ENCODE peak calls at places on chromosomes 11 and 22, in five cellular contexts. R, F, I, K and O are unnamed samples.

GRCh38 chr22:49825944-49826602 is 1.6 kb downstream of the BRD1 start:
- DNase-seq in I (peak), F (no peak), R (peak), K (peak), O (peak)

GRCh38 chr11:16785520-16786128 is 47.2 kb downstream of the C11orf58 start:
- DNase-seq in R (peak), F (peak), I (peak), K (peak), O (peak)

GRCh38 chr11:8209208-8209807 is 40.5 kb upstream of the RIC3 start:
- DNase-seq in F (no peak), R (no peak), I (no peak), K (no peak), O (peak)

GRCh38 chr11:40403321-40403720 is 1056.1 kb downstream of the LRRC4C start:
- DNase-seq in F (no peak), I (no peak), R (peak), K (no peak), O (no peak)

GRCh38 chr11:123798079-123798478 is 8.1 kb downstream of the OR6M1 start:
- DNase-seq in K (no peak), I (no peak), F (no peak), R (no peak), O (no peak)

GRCh38 chr11:86421976-86422770 is 47.5 kb downstream of the CCDC81 start:
- DNase-seq in F (no peak), K (no peak), I (no peak), R (no peak), O (no peak)

GRCh38 chr11:62479631-62480201 is 60.9 kb downstream of the SCGB1A1 start:
- DNase-seq in F (no peak), K (no peak), I (peak), R (no peak), O (no peak)

GRCh38 chr11:61162092-61162935 is 1.1 kb upstream of the VPS37C start:
- DNase-seq in I (peak), K (peak), F (no peak), R (peak), O (no peak)

GRCh38 chr11:101686514-101686913 is 102.7 kb upstream of the TRPC6 start:
- DNase-seq in I (peak), R (peak), F (no peak), K (peak), O (no peak)

GRCh38 chr11:68993546-68993945 is 12.8 kb upstream of the MRGPRD start:
- DNase-seq in I (no peak), F (no peak), K (no peak), R (no peak), O (no peak)

GRCh38 chr22:17213976-17214375 is 5.3 kb downstream of the ADA2 start:
- DNase-seq in R (peak), K (no peak), F (peak), I (peak), O (peak)

GRCh38 chr11:898540-899190 is 11.9 kb downstream of the CHID1 start:
- DNase-seq in I (peak), F (peak), R (no peak), K (no peak), O (no peak)

GRCh38 chr11:1825039-1825740 is 9.6 kb upstream of the SYT8 start:
- DNase-seq in I (no peak), K (no peak), R (no peak), F (peak), O (no peak)

GRCh38 chr11:117439256-117439655 is 111.6 kb downstream of the CEP164 start:
- DNase-seq in I (no peak), F (no peak), K (no peak), R (no peak), O (no peak)

GRCh38 chr11:697811-698311 is 2.2 kb downstream of the TMEM80 start:
- DNase-seq in I (peak), R (peak), F (no peak), K (peak), O (no peak)

GRCh38 chr11:2940166-2940929 is 11.1 kb upstream of the PHLDA2 start:
- DNase-seq in K (peak), F (no peak), I (peak), R (no peak), O (no peak)

GRCh38 chr11:74014880-74015279 is 6.0 kb upstream of the UCP3 start:
- DNase-seq in F (no peak), R (no peak), I (no peak), K (no peak), O (no peak)

GRCh38 chr11:124402326-124402922 is 3.6 kb upstream of the OR8B3 start:
- DNase-seq in I (peak), K (peak), R (peak), F (peak), O (peak)

GRCh38 chr11:64870893-64871849 is 7.2 kb downstream of the EHD1 start:
- DNase-seq in F (no peak), R (no peak), K (no peak), I (no peak), O (no peak)

GRCh38 chr11:74948546-74948897 is 369 bp downstream of the XRRA1 start:
- DNase-seq in I (peak), F (no peak), R (no peak), K (no peak), O (no peak)

GRCh38 chr11:99687320-99687719 is 666.6 kb downstream of the CNTN5 start:
- DNase-seq in I (no peak), F (no peak), K (no peak), R (no peak), O (no peak)

GRCh38 chr22:45572444-45572843 is 69.8 kb downstream of the FBLN1 start:
- DNase-seq in F (no peak), R (no peak), I (peak), K (peak), O (no peak)

GRCh38 chr11:13110929-13111812 is 102.1 kb downstream of the RASSF10 start:
- DNase-seq in K (peak), F (peak), R (peak), I (peak), O (no peak)

GRCh38 chr11:108768370-108768769 is 103.5 kb downstream of the DDX10 start:
- DNase-seq in R (peak), F (no peak), I (no peak), K (no peak), O (no peak)

GRCh38 chr11:118673361-118674093 is 5.9 kb downstream of the TREH start:
- DNase-seq in R (no peak), I (no peak), F (no peak), K (peak), O (no peak)

GRCh38 chr22:33519140-33519973 is 400.9 kb downstream of the LARGE1 start:
- DNase-seq in I (peak), K (peak), R (peak), F (peak), O (no peak)

GRCh38 chr11:87743002-87743401 is 432.2 kb downstream of the RAB38 start:
- DNase-seq in I (no peak), R (no peak), F (peak), K (no peak), O (no peak)

GRCh38 chr11:117583063-117583801 is 213.8 kb downstream of the DSCAML1 start:
- DNase-seq in K (no peak), F (peak), I (peak), R (no peak), O (no peak)

GRCh38 chr22:37218771-37219411 is 6.6 kb upstream of the SSTR3 start:
- DNase-seq in R (no peak), F (no peak), K (no peak), I (no peak), O (peak)

GRCh38 chr11:2555376-2555775 is 110.6 kb downstream of the KCNQ1 start:
- DNase-seq in F (no peak), R (no peak), K (no peak), I (no peak), O (no peak)

GRCh38 chr11:60870276-60870675 is 2.9 kb downstream of the ZP1 start:
- DNase-seq in F (peak), I (no peak), R (no peak), K (no peak), O (peak)

GRCh38 chr11:34036456-34036855 is 15.1 kb upstream of the CAPRIN1 start:
- DNase-seq in R (no peak), K (no peak), I (no peak), F (no peak), O (no peak)

DNA sequence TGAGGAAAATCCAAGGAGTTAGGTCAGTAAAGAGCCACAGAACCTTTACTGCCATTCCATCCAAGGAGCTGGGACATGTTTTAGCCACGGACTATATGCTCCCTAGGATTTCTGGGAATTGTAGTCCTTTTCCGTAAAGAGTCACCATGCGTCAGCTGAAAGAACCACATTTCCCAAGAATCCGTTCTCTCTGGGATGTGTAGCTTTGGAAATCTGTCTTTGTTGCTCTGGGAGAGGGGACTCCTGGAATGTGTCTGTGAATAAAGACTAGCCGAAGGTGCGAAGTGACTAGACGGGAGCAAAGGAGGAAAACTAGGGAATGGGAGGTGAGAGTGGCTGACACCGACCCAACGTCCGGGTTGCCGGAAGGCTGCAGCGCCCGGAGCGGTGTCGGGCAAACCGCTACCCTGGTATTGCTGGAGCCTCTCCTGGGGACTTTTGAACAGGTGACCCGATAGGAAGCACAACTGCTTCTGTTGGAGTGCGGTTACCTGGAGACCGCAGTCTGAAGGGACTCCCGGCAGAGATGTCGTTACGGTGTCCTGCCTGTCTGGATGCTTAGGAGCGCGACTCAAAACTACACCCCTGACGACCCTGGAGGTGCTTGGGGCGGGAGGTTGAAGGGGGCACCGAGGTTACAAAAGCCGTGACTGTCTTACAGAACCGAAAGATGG is at the start of gene IFTAP:
- DNase-seq in K (peak), F (peak), R (peak), I (peak), O (no peak)
- H3K9ac ChIP-seq in K (peak), F (peak), R (peak), I (peak), O (peak)

DNA sequence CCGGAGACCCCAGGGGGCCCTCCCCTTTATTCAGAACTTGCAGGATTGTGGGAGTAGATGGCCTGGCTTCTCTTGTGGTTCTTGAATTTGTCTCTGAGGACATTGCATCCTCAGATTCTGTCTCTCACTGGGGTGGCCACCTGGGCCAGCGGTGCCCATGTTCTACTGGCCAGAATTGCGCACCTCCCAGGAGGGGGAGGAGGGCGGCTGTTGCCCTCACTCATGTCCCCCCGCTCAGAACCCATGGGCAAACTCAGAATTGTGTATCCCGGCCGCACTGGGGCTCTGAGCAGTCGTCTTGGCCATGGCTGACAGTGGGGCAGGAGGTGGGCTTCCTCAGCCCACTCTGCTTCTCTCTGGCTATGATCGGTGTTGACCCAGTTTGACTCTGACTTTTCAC is 99.0 kb downstream of the TBC1D22A start:
- DNase-seq in K (no peak), F (no peak), R (no peak), I (no peak), O (no peak)
- H2AFZ ChIP-seq in K (no peak), F (no peak), R (no peak), I (no peak), O (no peak)

DNA sequence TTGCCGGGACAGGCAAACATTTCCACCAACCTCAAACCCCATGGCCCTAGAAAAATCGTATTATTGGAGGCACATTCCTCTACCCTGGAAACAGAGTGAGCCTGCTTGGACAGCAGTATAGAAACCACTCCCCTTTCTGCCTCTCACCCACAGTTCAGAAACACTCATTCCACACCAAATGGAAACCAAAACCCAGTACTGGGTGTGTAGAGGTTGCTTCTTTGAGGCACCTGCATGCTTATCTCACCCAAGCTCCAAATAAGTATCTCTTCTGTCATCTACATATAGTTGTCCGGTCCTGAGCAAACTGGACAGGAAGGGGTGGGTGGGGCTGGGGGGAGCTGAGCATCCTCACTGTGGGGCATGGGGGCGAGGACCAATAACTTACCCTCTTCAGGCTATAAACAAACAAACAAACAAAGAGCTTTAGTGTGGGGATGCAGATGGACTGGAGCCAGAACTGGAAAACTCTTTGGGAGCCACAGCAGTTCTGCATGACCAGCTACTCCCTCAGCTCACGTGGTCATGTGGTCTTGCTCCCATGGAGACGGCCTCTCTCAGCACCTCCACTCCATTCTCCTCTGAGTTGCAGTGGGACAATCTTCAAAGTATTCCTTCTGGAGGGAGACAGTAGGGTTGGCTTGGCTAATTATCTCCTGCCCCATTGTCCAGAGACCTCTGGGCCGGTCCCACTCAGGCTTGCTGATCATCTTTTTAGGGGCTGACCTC is 1.0 kb upstream of the PLAAT2 start:
- DNase-seq in R (no peak), F (no peak), I (no peak), K (no peak), O (no peak)
- H3K9ac ChIP-seq in R (no peak), F (no peak), I (no peak), K (no peak), O (no peak)

DNA sequence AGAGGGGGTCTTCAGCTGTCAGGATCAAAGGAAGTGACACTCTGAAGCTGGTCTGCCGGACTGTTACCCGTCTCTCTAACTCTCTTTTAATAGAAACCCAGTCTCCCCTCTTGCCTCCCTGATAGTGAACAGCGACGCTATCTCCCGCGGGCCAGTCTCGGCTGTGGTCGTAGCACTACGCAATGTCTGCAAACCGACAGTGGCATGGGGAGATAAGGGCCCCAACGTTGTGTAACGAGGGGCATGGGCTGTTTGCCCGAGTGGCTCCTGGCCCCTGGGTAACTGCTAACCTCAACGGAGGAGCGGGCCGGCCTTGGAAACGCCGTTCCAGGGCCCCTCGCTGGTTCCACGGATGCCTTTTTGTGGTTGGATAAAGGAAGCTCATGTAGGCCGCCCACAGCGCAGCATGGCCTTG is 23.3 kb downstream of the ZBTB16 start:
- DNase-seq in R (no peak), I (no peak), K (no peak), F (no peak), O (no peak)
- H2AFZ ChIP-seq in R (no peak), I (no peak), K (no peak), F (no peak), O (no peak)

DNA sequence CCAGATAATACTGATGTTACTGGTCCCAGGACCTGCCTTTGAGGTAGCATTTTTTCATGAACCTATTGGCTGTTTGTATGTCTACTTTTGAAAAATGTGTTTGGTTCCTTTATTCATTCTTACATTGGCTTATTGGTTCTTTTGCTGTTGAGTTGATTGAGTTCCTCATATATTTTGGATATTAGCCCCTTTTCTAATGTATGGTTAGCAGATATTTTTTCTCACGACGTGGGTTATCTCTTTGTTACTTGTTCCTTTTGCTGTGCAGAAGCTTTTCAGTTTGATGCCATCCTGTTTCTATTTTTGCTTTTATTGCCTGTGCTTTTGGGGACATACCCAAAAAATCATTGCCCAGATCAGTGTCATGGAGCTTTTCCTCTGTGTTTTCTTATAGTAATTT is 9.8 kb upstream of the ZNF74 start:
- DNase-seq in F (no peak), R (no peak), I (no peak), K (no peak), O (no peak)
- H3K9ac ChIP-seq in F (no peak), R (no peak), I (no peak), K (no peak), O (no peak)

GRCh38 chr11:67583319-67584204 is at the start of gene GSTP1:
- DNase-seq in I (peak), F (peak), R (peak), K (peak), O (peak)
- H2AFZ ChIP-seq in I (peak), F (no peak), R (peak), K (peak), O (peak)